ENCODE peak calls at places on chromosomes 3 and 15, in four cellular contexts. G, H, V and L are unnamed samples. For H3K9me1, the result is how much of the 10 kb centered on the place peaks cover.

GRCh38 chr3:184500344-184500923 is 61.2 kb upstream of the EPHB3 start:
- DNase-seq in G (no peak), H (no peak), V (no peak), L (no peak)

GRCh38 chr15:92001307-92001706 is 147.8 kb downstream of the SLCO3A1 start:
- DNase-seq in G (no peak), H (no peak), V (no peak), L (no peak)

GRCh38 chr15:35293353-35294130 is 208.4 kb upstream of the NANOGP8 start:
- DNase-seq in G (peak), H (peak), V (peak), L (no peak)

GRCh38 chr15:26352406-26352805 is 420.5 kb downstream of the GABRB3 start:
- DNase-seq in G (no peak), H (no peak), V (no peak), L (no peak)

GRCh38 chr15:63186065-63186464 is 3.3 kb upstream of the RAB8B start:
- DNase-seq in G (peak), H (no peak), V (no peak), L (peak)

GRCh38 chr3:179651687-179652466 is 963 bp upstream of the USP13 start:
- DNase-seq in G (no peak), H (no peak), V (no peak), L (no peak)

GRCh38 chr3:178434206-178434805 is 101.9 kb upstream of the KCNMB2 start:
- DNase-seq in G (no peak), H (peak), V (no peak), L (no peak)

GRCh38 chr3:153284282-153284938 is 122.4 kb downstream of the RAP2B start:
- DNase-seq in G (peak), H (peak), V (peak), L (peak)

GRCh38 chr3:8095724-8096123 is 405.9 kb upstream of the LMCD1 start:
- DNase-seq in G (no peak), H (peak), V (no peak), L (no peak)

GRCh38 chr15:39504812-39505211 is 76.1 kb upstream of the THBS1 start:
- DNase-seq in G (peak), H (no peak), V (no peak), L (no peak)

GRCh38 chr15:48493084-48493762 is 152.3 kb downstream of the FBN1 start:
- DNase-seq in G (peak), H (peak), V (no peak), L (no peak)

GRCh38 chr3:41202834-41203345 is 3.6 kb downstream of the CTNNB1 start:
- DNase-seq in G (peak), H (peak), V (no peak), L (no peak)

GRCh38 chr3:152331018-152331541 is 62.4 kb downstream of the MBNL1 start:
- DNase-seq in G (peak), H (peak), V (no peak), L (peak)

GRCh38 chr15:83288381-83288801 is 3.9 kb upstream of the BNC1 start:
- DNase-seq in G (no peak), H (no peak), V (no peak), L (peak)

GRCh38 chr15:52208306-52208946 is 17.2 kb upstream of the GNB5 start:
- DNase-seq in G (peak), H (peak), V (peak), L (peak)

GRCh38 chr15:50803479-50803878 is 38.0 kb upstream of the SPPL2A start:
- DNase-seq in G (no peak), H (no peak), V (no peak), L (no peak)

GRCh38 chr3:33425456-33425855 is 14.7 kb downstream of the UBP1 start:
- DNase-seq in G (no peak), H (no peak), V (no peak), L (no peak)

GRCh38 chr15:64749167-64749566 is 26.2 kb downstream of the RBPMS2 start:
- DNase-seq in G (peak), H (no peak), V (no peak), L (no peak)

DNA sequence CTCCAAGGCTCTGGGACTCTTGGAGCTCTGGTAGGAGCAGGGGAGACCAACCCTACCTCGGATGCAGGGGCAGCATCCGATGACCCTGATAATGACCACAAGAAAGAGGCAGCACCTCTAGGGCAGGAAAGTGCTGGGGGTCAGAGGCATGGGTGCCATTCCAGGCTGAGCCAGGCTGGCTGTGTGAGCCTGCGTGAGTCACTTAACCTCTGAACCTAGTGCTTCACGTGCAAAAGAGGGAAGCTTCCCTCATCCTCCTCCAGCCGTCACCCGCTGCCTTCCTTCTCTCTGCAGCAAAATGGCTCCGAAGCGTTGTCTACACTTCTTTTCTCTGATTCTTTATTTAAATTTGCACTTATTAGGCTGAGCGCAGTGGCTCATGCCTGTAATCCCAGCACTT is 35.5 kb downstream of the ZDHHC19 start:
- DNase-seq in G (no peak), H (no peak), V (no peak), L (no peak)
- H3K9me1 ChIP-seq in G (under half), H (under half), V (under half), L (under half)

GRCh38 chr3:102378216-102378615 is 56.6 kb upstream of the ZPLD1 start:
- DNase-seq in G (no peak), H (no peak), V (no peak), L (peak)

GRCh38 chr3:102374863-102375637 is 59.8 kb upstream of the ZPLD1 start:
- DNase-seq in G (no peak), H (no peak), V (no peak), L (no peak)
- H3K9me1 ChIP-seq in G (under half), H (under half), V (under half), L (under half)

DNA sequence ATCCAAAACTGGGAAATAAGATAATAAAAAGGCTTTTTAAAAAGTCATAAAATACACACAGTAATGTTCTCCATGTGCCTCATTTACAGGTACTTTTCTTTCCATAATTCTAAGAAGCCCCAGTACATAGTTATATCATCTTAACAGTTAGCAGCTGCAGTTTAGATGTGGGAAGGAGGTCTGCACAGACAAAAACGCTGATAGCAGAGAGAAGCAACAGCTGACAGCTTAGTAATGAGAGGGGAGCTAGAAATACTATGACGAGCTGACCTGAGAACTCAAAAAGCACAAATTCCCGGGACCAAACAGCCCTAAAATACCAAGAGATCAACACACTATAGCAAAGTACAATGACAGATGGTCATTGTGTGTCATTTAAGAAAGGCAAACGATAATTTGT is 36.7 kb upstream of the ARHGEF3 start:
- DNase-seq in G (no peak), H (no peak), V (no peak), L (no peak)
- H3K9me1 ChIP-seq in G (under half), H (under half), V (under half), L (under half)

GRCh38 chr3:54902286-54902685 is 25.6 kb downstream of the LRTM1 start:
- DNase-seq in G (no peak), H (no peak), V (no peak), L (no peak)

GRCh38 chr3:54897028-54897711 is 30.7 kb downstream of the LRTM1 start:
- DNase-seq in G (peak), H (no peak), V (no peak), L (no peak)

GRCh38 chr3:54895613-54896012 is 32.2 kb downstream of the LRTM1 start:
- DNase-seq in G (no peak), H (no peak), V (no peak), L (no peak)

GRCh38 chr3:54900954-54901591 is 26.8 kb downstream of the LRTM1 start:
- DNase-seq in G (peak), H (no peak), V (no peak), L (no peak)

GRCh38 chr3:54899273-54899672 is 28.6 kb downstream of the LRTM1 start:
- DNase-seq in G (no peak), H (no peak), V (no peak), L (no peak)
- H3K9me1 ChIP-seq in G (under half), H (under half), V (under half), L (under half)

DNA sequence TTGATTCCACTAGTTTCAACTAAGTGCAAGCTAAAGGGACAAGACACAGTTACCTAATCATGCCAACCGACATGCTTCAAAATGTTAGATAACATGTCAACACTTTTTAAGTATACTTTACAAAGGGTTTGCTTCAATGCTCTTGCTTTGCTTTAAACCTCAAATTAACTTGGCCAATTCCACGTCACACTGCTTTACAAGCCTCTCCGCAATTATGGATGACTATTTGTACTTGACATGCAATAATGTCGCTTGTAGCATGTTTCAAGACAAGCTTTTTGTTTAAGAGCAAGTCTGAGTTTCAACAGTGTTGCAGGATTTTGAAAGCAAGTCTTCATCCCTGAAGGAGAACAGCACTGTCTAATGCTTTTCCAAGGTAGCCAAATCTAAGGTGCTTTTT is 86.9 kb downstream of the CNTN3 start:
- DNase-seq in G (no peak), H (no peak), V (no peak), L (no peak)
- H3K9me1 ChIP-seq in G (under half), H (under half), V (under half), L (under half)

DNA sequence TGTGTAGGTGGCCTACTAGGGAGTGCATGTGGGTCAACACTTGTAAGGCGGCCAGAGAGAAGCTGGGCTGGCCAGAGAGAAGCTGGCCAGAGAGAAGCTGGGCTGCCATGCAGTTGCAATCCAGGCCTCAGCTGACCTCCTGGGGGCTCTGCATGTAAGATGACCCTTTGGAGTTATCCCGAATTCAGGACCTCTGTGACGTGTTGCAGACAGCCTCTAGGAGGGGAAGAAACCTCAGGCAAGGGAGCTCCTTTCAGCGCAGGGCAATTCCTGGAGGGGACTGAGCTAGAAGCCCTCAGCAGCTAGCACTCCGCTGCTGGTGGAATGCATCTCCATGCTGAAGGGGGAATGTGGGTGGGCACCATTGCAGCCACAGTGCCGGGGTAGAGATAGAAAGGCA is 15.8 kb upstream of the KBTBD12 start:
- DNase-seq in G (no peak), H (no peak), V (no peak), L (no peak)
- H3K9me1 ChIP-seq in G (under half), H (under half), V (under half), L (under half)

DNA sequence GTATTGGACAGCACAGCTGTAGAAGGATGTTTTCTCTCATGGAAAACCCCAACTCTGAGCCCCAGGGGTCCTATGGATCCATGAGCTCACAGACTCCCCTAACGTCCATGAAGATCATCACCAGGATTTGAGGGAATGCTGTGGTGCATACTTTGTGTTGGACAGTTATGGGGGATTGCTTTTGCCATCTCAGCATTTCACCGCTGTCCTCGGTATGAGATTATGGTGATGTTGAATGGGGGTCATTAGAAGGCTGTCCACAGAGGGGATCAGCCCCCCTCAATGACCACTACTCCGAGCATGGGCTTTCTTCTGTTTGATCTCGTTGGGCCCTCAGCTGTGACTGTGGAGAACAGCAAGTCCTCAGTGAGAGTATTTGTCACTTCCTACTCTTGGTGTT is 255.2 kb upstream of the CTDSPL start:
- DNase-seq in G (no peak), H (no peak), V (no peak), L (no peak)
- H3K9me1 ChIP-seq in G (under half), H (under half), V (under half), L (under half)

GRCh38 chr3:46017720-46018119 is 9.6 kb downstream of the XCR1 start:
- DNase-seq in G (no peak), H (no peak), V (no peak), L (no peak)
- H3K9me1 ChIP-seq in G (under half), H (under half), V (under half), L (under half)

DNA sequence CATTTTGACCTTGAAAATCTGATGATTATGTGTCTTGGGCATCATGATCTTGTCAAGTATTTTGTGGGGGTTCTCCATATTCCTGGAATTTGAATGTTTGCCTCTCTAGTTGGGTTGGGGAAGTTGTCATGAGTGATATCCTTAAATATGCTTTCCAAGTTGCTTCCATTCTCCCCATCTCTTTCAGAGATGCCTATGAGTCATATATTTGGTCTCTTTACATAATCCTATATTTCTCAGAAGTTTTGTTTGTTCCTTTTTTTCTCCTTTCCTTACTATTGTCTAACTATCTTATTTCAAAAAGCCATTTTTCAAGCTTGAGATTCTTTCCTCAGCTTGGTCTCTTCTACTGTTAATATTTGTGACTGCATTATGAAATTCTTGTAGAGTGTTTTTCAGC is 69.0 kb upstream of the CCDC80 start:
- DNase-seq in G (peak), H (no peak), V (no peak), L (no peak)
- H3K9me1 ChIP-seq in G (under half), H (under half), V (under half), L (under half)

DNA sequence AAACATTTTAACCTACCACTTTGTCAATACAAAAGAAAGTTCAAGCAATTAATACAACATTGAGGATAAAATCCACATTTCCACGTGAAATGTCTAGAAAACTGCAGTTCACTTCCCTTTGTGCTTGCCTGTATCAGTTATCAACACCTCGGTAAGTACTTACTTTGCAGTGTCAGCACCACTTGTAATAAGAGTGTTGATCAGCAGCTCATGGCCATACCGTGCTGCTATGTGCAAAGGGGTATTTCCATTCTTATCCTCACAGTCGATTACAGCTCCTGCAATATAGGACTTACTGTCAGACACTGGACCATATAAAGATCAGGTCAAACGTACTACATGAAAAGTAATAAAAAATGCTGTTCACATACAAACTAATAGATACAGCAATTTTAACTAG is 84.4 kb downstream of the ANKRD28 start:
- DNase-seq in G (no peak), H (no peak), V (no peak), L (no peak)
- H3K9me1 ChIP-seq in G (under half), H (under half), V (under half), L (under half)